ENCODE peak calls at places on chromosomes 6 and 20, in seven cellular contexts. O is lower leg skin; W is cardiac fibroblast; G is Karpas-422; B is skeletal muscle cell; I is heart left ventricle; F is CD8-positive, alpha-beta memory T cell. U is an unnamed sample.

GRCh38 chr6:116472710-116473109 is 11.5 kb downstream of the CALHM6 start:
- DNase-seq in I (no peak), F (no peak), G (no peak), O (no peak), B (no peak), W (no peak), U (no peak)

GRCh38 chr6:114747995-114748625 is 405.3 kb upstream of the HS3ST5 start:
- DNase-seq in W (peak), B (peak), F (no peak), O (peak), G (peak), I (no peak), U (no peak)

GRCh38 chr6:43120938-43121913 is 45.1 kb downstream of the PTK7 start:
- DNase-seq in W (peak), B (peak), O (peak), I (no peak), F (no peak), G (no peak), U (peak)

GRCh38 chr6:73134588-73134987 is 90.7 kb downstream of the KHDC1L start:
- DNase-seq in W (peak), O (no peak), I (peak), B (no peak), F (no peak), G (peak), U (no peak)

GRCh38 chr6:95280690-95281273 is 296.6 kb upstream of the MANEA start:
- DNase-seq in I (no peak), O (no peak), F (no peak), B (peak), G (peak), W (peak), U (no peak)

GRCh38 chr6:30515967-30516753 is 26.9 kb downstream of the HLA-E start:
- DNase-seq in O (peak), F (peak), B (peak), I (peak), G (peak), W (peak), U (peak)

GRCh38 chr6:139778688-139779087 is 404.2 kb upstream of the CITED2 start:
- DNase-seq in W (peak), I (no peak), F (no peak), O (no peak), G (no peak), B (peak), U (no peak)

GRCh38 chr6:5636210-5637030 is 370.3 kb downstream of the NRN1 start:
- DNase-seq in F (no peak), B (no peak), G (peak), O (no peak), W (no peak), I (no peak), U (no peak)

GRCh38 chr20:16810216-16810615 is 62.1 kb downstream of the OTOR start:
- DNase-seq in I (no peak), G (no peak), F (no peak), B (no peak), O (no peak), W (no peak), U (no peak)

GRCh38 chr6:121055572-121056163 is 278.6 kb downstream of the TBC1D32 start:
- DNase-seq in B (peak), F (peak), G (peak), I (no peak), O (no peak), W (peak), U (no peak)

GRCh38 chr6:134882426-134883038 is 67.4 kb downstream of the ALDH8A1 start:
- DNase-seq in F (peak), O (peak), I (peak), B (peak), W (peak), G (peak), U (no peak)

GRCh38 chr6:143337201-143337949 is 113.1 kb downstream of the ADAT2 start:
- DNase-seq in F (peak), W (peak), G (peak), I (peak), B (no peak), O (peak), U (no peak)

GRCh38 chr6:99019341-99019740 is 71.6 kb upstream of the FBXL4 start:
- DNase-seq in G (no peak), W (no peak), O (no peak), I (no peak), F (no peak), B (no peak), U (no peak)

GRCh38 chr6:160992323-160993314 is 1.1 kb downstream of the MAP3K4 start:
- DNase-seq in B (peak), G (peak), I (no peak), F (peak), W (peak), O (peak), U (no peak)

GRCh38 chr6:30913721-30914075 is 340 bp upstream of the VARS2 start:
- DNase-seq in O (no peak), F (no peak), W (no peak), I (no peak), B (no peak), G (no peak), U (no peak)

GRCh38 chr6:20978176-20978614 is 443.9 kb downstream of the CDKAL1 start:
- DNase-seq in O (no peak), I (no peak), B (peak), F (no peak), W (peak), G (no peak), U (no peak)

GRCh38 chr20:63439866-63440265 is 32.6 kb downstream of the KCNQ2 start:
- DNase-seq in I (no peak), O (no peak), F (no peak), B (no peak), W (no peak), G (no peak), U (no peak)

GRCh38 chr20:21640556-21640955 is 64.9 kb upstream of the PAX1 start:
- DNase-seq in I (no peak), O (no peak), F (no peak), B (no peak), W (no peak), G (peak), U (no peak)

GRCh38 chr20:16485406-16485805 is 87.8 kb downstream of the KIF16B start:
- DNase-seq in G (no peak), O (no peak), W (no peak), I (no peak), B (peak), F (no peak), U (no peak)

GRCh38 chr20:1648101-1648500 is 9.5 kb downstream of the SIRPG start:
- DNase-seq in B (no peak), G (no peak), F (no peak), O (no peak), W (no peak), I (no peak), U (no peak)

GRCh38 chr6:170437719-170438401 is 115.2 kb downstream of the PSMB1 start:
- DNase-seq in B (no peak), O (no peak), W (no peak), G (no peak), I (no peak), F (no peak), U (no peak)
- H3K4me3 ChIP-seq in B (no peak), O (no peak), W (peak), G (no peak), I (peak), F (no peak), U (peak)

DNA sequence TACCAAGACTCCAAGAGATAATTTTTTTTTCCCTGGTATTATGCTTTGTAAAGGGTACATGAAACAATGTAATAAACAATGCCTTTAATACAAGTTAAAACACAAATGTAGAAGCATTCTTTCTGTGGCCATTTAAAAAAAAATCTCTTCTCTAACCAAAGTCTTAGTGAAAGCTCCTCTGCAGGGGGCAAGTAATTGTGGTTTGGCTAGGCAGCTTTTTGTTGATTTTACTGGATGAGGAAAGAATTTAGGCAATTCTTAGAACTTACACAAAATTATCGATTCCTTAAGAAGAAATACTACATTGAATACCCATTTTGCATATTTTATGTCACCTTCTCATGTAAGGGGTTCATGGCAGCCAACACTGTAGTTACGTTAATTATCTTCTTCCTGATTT is 12.4 kb downstream of the TFB1M start:
- DNase-seq in F (no peak), G (no peak), B (peak), I (no peak), O (no peak), W (peak), U (no peak)
- H3K4me3 ChIP-seq in F (no peak), G (no peak), B (no peak), I (no peak), O (no peak), W (no peak), U (no peak)

DNA sequence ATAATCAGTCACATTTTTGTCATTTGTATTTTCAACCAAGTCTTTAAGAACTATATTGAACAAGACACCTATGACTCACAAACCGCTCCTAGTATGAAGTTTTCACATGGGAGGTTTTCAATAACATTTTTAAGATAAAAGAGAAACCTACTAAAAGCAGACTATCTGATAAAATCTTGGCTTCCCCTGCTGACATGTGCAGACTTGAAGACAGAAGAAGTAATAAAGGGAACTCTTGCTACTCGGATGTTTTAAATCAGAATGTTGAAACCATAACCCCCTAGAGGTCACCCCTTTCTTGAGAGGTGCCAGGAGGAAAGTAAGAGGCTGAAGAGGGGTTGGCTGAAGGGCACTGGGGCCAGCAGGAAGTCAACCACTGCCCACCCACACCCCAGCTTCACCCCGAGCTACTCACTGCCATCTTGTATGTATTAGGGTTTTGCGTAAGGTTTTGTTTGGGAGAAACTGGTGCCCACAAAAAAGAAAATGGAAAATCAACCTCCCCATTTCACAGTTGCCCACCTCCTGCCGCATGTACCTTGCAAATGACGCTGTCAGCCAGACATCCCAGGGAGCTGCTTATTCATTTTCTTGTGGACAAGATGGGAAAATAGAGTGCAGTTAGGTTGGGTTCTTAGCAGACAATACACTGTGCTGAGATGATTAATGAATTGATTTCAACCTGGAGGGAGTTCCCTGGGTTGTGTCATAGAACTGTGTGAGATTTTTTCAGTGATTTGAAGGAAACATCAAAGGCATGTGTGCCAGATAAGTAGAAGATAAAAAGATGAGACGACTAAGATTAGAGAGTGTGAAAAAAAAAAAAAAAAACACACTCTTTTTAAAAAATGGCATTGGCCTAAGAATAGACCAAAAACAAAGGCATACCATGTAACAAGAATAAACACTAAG is 83.2 kb upstream of the TAB2 start:
- DNase-seq in B (peak), F (peak), W (peak), G (no peak), O (no peak), I (no peak), U (no peak)
- H3K4me3 ChIP-seq in B (no peak), F (peak), W (no peak), G (no peak), O (no peak), I (no peak), U (no peak)

DNA sequence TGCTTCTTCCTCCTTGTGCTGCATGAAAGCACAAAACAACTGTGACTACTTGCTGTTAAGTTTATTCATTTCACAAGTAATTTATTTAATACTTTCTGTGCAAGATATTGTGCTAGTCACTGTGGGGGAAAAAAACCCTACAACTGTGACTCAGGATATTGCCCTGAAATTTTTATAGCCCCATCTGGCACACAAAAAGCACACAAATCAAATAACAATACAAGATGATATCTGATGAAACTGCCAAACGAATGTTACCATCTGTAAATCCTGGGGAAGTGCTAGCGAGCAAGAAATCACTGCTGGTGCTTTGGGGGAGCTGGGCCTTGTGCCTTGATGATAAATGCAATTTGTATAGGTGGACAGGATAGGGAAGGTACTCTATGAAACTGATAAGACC is 115.5 kb downstream of the RTN4IP1 start:
- DNase-seq in I (no peak), G (peak), F (no peak), B (no peak), O (no peak), W (no peak), U (no peak)
- H3K4me3 ChIP-seq in I (peak), G (peak), F (peak), B (peak), O (no peak), W (no peak), U (peak)

DNA sequence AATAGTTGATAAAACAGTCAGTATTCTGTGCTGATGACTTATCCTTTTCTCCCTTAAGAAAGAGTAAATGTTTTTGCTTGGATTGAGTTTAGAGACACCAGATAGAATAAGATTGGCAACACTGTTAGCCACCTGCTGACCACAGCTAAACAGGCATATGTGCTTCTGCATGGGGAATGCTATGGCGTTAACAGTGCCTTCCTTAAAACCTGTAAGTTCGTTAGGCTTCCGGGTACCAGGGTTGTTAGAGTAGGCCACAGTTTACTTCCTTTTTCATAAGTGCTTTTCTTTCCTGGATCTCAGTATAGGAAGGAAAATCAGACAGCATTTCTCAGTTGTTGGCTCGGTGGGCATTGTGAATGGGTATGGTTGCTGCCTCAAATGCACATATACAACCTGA is 22.8 kb downstream of the TOP1 start:
- DNase-seq in W (no peak), B (no peak), I (no peak), O (no peak), G (no peak), F (no peak), U (no peak)
- H3K4me3 ChIP-seq in W (no peak), B (no peak), I (no peak), O (no peak), G (no peak), F (no peak), U (no peak)

DNA sequence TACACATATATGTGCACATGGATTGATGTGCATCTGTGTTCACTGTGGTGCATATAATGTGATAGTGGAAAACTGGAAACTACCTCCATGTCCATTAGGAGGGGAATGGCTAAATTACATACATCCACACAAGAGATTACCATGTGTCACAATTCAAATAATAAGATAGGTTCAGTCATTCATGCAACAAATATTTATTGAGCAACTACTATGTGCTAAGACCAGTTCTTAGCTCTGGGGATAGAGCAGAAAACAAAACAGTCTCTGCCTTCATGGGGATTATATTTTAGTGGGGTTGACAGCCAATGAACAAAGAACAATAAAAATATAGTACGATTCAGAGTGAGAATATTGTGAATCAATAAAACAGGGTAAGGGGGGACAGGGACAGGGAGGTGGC is 61.7 kb upstream of the PTGIS start:
- DNase-seq in O (no peak), W (no peak), B (no peak), I (no peak), G (no peak), F (no peak), U (no peak)
- H3K4me3 ChIP-seq in O (no peak), W (no peak), B (no peak), I (no peak), G (no peak), F (no peak), U (no peak)

GRCh38 chr6:27687154-27688013 is 214.5 kb upstream of the ZNF184 start:
- DNase-seq in F (peak), B (no peak), G (peak), O (peak), W (peak), I (peak), U (peak)

GRCh38 chr6:27688014-27688586 is 215.2 kb upstream of the ZNF184 start:
- DNase-seq in W (peak), F (peak), I (peak), B (peak), G (peak), O (peak), U (peak)

GRCh38 chr6:27679968-27680694 is 207.2 kb upstream of the ZNF184 start:
- DNase-seq in I (no peak), G (no peak), O (no peak), F (no peak), B (no peak), W (no peak), U (no peak)

GRCh38 chr6:27685278-27685677 is 212.4 kb upstream of the ZNF184 start:
- DNase-seq in G (no peak), I (no peak), O (no peak), F (no peak), B (no peak), W (no peak), U (no peak)

DNA sequence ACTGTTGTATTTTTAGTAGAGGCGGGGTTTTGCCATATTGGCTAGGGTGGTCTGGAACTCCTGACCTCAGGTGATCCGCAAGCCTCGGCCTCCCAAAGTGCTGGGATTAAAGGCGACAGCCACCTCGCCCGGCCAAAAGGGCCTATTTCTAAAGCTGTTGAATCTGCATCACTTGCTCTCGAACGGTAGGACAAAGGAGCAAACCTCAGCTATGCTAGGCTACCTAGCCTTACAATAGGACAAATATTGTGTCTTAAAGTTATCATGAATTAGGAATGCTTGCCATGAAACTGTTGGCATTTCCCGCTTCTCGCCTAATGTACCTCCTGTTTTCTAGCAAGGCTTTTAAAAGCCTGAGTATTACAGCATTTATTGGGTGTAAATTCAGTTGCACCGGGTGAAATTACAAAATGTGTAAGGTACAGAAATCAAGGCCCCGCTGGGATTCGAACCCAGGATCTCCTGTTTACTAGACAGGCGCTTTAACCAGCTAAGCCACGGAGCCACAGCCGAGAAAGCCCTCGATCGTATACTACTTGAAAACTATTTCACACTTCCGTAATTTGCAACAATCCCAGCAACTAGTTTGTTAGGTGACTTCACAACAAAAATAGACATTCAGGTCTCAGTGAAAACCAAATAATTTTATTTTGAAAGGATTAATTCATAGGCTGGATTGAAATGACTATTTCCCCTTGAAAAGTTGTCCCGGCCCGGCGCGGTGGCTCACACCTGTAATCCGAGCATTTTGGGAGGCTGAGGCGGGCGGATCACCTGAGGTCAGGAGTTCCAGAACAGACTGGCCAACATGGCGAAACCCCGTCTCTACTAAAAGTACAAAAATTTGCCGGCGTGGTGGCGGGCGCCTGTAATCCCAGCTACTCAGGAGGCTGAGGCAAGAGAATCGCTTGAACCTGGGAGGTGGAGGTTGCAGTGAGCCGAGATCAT is 211.6 kb upstream of the ZNF184 start:
- DNase-seq in I (no peak), W (peak), F (peak), O (no peak), B (no peak), G (peak), U (no peak)
- H3K4me3 ChIP-seq in I (no peak), W (no peak), F (no peak), O (no peak), B (no peak), G (no peak), U (no peak)

DNA sequence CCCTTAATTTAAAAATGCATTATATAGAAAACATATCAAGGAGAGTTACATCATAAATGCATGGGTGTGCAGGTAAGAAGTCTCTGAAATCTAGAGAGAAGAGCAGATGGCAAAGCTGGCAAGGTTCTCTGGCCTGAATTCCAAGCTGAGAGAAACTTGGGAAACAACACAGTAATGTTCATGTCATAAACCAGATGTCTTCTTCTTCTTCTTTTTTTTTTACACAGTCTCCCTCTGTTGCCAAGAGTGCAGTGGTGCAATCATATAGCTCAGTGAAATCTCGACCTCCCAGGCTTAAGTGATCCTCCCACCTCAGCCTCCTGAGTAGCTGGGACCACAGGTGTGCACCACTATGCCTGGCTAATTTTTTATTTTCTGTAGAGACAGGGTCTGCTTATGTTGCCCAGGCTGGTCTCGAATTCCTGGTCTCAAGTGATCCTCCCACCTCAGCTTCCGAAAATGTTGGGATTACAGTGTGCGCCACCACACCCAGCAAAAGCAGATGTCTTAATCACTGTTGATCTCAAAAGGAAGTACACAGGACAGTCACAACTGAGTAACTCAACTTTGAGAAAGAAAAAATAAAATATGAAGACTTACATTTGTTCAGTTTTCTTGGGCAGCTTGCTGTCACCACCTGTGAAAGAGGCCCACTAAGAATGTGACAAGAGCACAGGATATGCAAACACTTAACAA is 77.3 kb downstream of the DNAAF9 start:
- DNase-seq in I (no peak), O (no peak), B (no peak), G (no peak), F (no peak), W (peak), U (no peak)
- H3K4me3 ChIP-seq in I (no peak), O (no peak), B (no peak), G (no peak), F (no peak), W (no peak), U (no peak)

U was measured in coronary artery.